ENCODE peak calls at places on chromosomes 4 and X, in nine cellular contexts. H is sigmoid colon, B is breast epithelium, U is H1, L is stomach, W is HepG2, E is GM12892, O is transverse colon, J is suprapubic skin. G is an unnamed sample.

GRCh38 chr4:11609751-11610150 is 181.1 kb upstream of the HS3ST1 start:
- DNase-seq in L (no peak), W (no peak), H (no peak), U (no peak), B (no peak), E (no peak), J (no peak), O (no peak), G (no peak)

GRCh38 chrX:80879143-80879542 is 69.5 kb upstream of the BRWD3 start:
- DNase-seq in L (peak), W (no peak), B (no peak), J (no peak), U (no peak), E (no peak), O (no peak), H (no peak), G (no peak)

GRCh38 chrX:22740836-22741235 is 258.9 kb upstream of the DDX53 start:
- DNase-seq in O (no peak), H (no peak), W (no peak), J (no peak), E (no peak), B (no peak), L (no peak), U (no peak), G (no peak)

GRCh38 chr4:1793940-1794808 is 1.1 kb downstream of the FGFR3 start:
- DNase-seq in W (no peak), U (no peak), O (no peak), J (no peak), E (no peak), H (no peak), B (no peak), L (no peak), G (no peak)

GRCh38 chr4:137601924-137602323 is 69.6 kb upstream of the PCDH18 start:
- DNase-seq in L (no peak), O (no peak), U (no peak), E (no peak), W (no peak), H (no peak), J (no peak), B (no peak), G (no peak)

GRCh38 chr4:77931452-77932135 is 69.0 kb downstream of the MRPL1 start:
- DNase-seq in U (no peak), O (no peak), L (no peak), E (no peak), B (no peak), H (no peak), J (no peak), W (no peak), G (no peak)

GRCh38 chr4:48635310-48635709 is 144.8 kb downstream of the FRYL start:
- DNase-seq in O (no peak), H (no peak), B (no peak), U (no peak), L (no peak), E (no peak), J (no peak), W (peak), G (no peak)

GRCh38 chr4:8908206-8908893 is 36.7 kb upstream of the HMX1 start:
- DNase-seq in W (no peak), L (peak), E (peak), J (peak), B (peak), U (no peak), H (peak), O (peak), G (no peak)

GRCh38 chr4:5361968-5362367 is 310.7 kb downstream of the STK32B start:
- DNase-seq in E (no peak), W (no peak), H (no peak), U (no peak), O (no peak), L (no peak), J (no peak), B (no peak), G (no peak)

GRCh38 chr4:80215449-80216052 is 18.2 kb downstream of the PRDM8 start:
- DNase-seq in L (no peak), H (no peak), B (no peak), W (peak), J (no peak), O (no peak), U (no peak), E (no peak), G (no peak)

GRCh38 chr4:80209302-80209701 is 12.0 kb downstream of the PRDM8 start:
- DNase-seq in J (no peak), U (no peak), B (no peak), H (no peak), L (no peak), O (no peak), E (no peak), W (no peak), G (no peak)

GRCh38 chr4:80216100-80216761 is 18.9 kb downstream of the PRDM8 start:
- DNase-seq in O (no peak), L (no peak), J (no peak), B (no peak), H (no peak), W (no peak), U (no peak), E (no peak), G (no peak)

GRCh38 chr4:80210549-80210948 is 13.2 kb downstream of the PRDM8 start:
- DNase-seq in B (no peak), J (no peak), O (no peak), L (no peak), E (no peak), U (no peak), H (no peak), W (no peak), G (no peak)

DNA sequence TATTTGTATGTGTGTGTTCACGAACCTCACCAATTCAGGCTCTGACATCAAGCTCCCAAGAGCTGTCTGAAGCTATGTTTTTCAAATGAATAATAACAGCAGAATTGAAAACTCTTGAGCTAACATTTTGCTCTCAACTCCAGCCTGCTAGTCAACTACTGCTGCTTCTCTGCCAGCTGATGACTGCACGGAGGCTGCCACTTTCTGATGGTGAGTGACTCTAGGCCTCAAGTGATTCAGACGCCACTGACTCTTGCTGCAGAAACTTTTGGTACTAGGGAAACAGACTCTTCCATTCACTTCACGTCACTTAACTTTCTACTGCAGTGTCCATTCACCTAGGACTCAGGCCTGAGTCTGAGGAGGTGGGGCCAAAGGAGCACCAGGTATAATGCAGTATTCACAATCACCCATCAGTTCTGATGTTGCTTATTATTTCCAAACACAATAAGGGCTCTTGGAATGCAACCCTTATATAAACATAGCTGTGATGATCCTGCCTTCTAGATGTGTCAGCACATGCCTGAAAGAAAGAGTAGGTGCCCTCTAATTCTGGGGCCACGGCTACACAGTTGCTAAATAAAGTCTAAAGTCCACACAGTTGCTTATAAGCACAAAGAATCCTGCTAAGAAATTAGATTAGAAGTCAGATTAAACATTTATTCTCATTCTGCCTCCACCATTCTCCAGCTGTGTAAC is 16.0 kb downstream of the PRDM8 start:
- DNase-seq in J (no peak), U (no peak), L (no peak), B (no peak), W (no peak), E (no peak), H (no peak), O (no peak), G (no peak)
- TF ChIP-seq POLR2AphosphoS5 in J (no peak), U (no peak), L (no peak), B (no peak), W (no peak), E (no peak), H (no peak), O (no peak), G (no peak)

DNA sequence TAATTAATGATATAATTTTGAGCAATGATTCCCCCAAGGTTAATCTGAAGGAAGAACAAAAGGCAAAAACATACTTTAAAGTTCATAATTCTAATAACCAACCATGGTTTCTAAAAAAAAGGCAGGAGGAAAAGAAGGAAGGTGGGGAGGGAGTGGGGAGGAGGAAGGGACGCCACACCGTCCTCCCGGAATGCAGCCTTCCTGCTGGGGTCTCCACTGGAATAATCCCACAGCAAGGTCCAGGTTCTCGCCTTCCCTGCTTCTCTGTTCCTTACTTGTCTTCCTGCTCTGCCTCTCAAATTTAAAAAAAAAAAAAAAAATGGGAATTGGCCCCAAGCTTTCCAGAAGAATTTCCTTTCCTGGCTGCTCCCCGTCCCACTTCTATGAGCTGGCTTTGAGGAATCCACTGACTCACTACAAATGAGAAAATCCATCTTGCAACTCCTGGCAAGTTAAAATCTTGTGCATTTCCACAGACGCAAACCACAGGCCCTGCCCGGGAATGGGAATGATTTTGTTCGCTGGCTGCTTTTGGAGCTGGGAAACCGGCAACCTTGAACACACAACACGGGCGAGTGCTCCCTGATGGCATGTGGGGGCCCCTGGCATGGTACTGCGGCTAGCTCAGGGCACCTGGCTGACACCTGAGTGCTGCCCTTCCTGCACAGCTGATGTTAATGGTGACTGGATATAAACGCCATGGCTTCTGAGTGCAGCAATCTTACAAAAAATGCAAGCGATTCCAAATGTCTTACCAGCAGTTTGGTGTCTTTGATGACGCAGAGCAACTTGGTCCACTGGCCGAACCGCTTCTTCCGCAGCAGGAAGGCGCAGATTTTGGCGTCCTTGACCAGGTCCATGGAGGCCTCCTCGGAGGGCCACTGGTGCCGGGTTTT is 97.0 kb downstream of the AFAP1 start:
- DNase-seq in L (no peak), J (no peak), H (peak), B (no peak), U (no peak), E (no peak), O (peak), W (no peak), G (no peak)
- TF ChIP-seq POLR2A in L (no peak), J (no peak), H (no peak), B (no peak), U (no peak), E (no peak), O (no peak), W (no peak), G (no peak)

DNA sequence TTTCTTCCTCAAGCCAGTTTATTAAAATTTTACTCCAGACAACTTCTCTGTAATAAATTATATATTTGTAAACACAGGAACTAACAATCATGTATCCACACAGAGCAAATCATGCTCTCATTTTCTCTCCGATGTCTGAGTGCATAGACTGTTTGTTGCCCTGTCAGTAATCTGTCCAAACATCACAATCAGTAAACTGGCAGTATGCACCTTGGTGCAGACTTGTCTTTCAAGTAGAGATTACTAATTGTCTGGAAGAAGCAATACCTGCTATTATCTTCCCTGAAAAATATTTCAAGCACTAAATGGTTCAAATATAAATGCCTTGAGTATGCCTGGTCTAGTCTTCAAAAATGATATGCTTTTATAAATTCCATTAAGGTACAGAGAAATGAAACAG is 1260.9 kb downstream of the C4orf33 start:
- DNase-seq in U (no peak), B (no peak), E (no peak), J (no peak), H (no peak), L (no peak), W (no peak), O (no peak), G (no peak)
- TF ChIP-seq POLR2AphosphoS5 in U (no peak), B (no peak), E (no peak), J (no peak), H (no peak), L (no peak), W (no peak), O (no peak), G (no peak)

DNA sequence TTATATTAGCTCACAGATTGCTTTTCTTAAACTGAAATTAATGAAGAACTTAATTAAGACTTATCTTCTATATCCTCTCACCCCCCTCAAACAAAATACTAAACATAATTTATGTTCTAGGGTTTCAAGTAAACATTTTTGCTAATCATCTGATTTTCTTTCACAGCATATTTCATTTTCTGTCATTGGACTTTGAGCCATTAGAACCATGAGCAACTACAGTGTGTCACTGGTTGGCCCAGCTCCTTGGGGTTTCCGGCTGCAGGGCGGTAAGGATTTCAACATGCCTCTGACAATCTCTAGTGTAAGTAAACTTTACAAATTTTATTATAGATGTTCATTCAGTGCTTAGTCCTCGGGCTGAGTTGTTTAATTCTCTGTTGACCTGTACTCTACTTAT is 3.3 kb downstream of the PDLIM5 start:
- DNase-seq in J (peak), U (no peak), W (peak), O (peak), B (peak), H (peak), L (peak), E (no peak), G (no peak)
- TF ChIP-seq POLR2A in J (no peak), U (no peak), W (no peak), O (no peak), B (no peak), H (no peak), L (no peak), E (no peak), G (no peak)

DNA sequence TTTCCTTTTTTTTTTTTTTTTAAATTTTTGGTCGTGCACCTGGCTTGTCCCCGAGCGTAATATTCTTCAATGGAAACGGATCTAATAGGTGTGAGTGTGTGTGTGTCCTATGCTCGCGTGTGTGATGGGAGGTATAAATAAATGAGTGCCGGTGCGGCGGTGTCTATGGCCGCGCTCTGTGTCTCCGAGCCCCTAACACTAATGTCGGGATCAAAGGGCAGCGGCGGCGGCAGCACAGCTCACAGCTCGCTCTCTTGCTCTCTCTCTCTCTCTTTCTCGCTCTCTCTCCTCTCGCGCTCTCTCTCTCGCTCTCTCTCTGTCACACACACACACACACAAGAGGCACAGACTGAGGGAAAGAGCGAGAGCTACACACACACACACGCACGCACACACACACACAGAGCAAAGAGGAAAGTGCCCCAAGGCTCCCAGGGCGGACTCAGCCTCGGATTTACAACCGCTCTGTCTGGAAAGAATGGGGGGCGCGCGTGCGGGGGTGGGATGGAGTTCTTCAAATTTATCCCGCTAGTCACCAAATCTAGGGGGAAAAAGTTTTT is at the start of gene ZNF827:
- DNase-seq in O (peak), B (no peak), W (peak), E (no peak), H (peak), U (no peak), J (no peak), L (peak), G (no peak)
- TF ChIP-seq POLR2AphosphoS5 in O (peak), B (no peak), W (no peak), E (peak), H (peak), U (peak), J (no peak), L (peak), G (peak)

DNA sequence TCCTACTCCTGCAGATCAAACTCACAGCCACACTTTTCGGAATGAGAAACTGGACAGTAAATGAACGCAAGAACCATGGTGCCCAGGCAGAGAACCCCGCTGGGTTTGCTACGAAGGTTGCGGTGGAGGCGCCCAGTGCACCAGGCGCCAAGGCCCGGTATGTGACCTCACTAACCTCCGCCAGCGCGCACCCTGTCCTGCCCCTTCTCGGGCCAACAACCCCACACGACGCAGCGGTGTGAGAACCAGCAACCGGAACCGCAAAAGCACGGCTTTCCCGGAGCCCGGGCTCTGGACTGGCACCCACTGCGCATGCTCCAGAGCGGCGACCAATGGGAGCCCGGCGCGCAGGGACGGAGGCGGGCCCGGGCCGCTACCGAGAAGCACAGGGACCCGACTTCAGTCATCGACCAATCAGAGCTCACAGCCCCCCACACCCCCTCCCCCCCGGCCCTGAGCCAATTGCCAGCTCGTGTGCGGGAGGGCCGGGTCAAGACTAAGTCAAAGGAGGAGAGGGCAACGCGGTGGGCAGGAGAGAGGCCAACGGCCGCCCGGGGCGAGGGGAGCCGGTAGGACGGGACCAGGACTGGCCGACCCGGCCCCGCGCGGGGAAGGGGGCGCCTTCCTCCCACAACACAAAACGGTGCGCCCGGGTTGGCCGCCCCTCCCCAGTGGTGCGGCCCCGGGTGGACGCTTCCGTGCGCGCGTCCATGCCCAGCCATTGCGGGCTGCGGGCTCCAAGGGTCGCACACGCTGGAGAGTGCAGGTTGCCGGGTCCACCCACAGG is 7.3 kb upstream of the WAS start:
- DNase-seq in J (peak), O (peak), B (peak), U (peak), W (peak), L (peak), H (peak), E (peak), G (peak)
- TF ChIP-seq POLR2A in J (peak), O (peak), B (peak), U (no peak), W (peak), L (no peak), H (peak), E (peak), G (peak)

DNA sequence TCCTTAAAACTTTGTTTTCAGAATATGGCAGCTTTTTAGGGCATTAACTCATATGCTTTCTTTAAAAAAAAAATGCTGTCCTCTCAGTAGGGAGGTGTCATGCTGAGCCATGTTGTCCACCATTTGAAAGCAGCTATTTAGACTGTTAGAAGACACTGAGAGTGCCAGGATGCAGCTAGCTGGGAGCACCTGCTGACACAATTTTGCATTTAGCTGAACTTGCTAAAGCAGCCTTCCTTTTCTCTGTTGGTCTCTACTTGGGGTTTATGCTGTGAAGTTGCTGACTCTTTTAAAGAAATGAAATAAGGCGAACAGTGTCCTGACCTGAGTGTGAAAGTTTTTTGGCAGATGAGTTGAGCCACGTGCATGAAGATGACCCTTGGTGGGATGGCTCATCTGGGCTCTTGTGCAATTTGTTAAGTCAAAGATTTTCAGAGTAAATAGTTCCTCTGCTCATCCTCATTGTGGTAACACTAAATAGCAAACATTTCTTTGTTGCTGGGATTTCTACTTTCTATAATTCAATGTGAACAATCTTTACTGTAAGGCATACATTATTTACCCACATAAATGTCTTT is 64.5 kb downstream of the CDS1 start:
- DNase-seq in W (no peak), J (no peak), O (no peak), H (no peak), L (no peak), E (no peak), B (no peak), U (peak), G (no peak)
- TF ChIP-seq POLR2AphosphoS5 in W (no peak), J (no peak), O (no peak), H (no peak), L (no peak), E (no peak), B (no peak), U (no peak), G (no peak)

GRCh38 chrX:54043696-54044125 is 562 bp downstream of the PHF8 start:
- DNase-seq in U (no peak), H (no peak), E (peak), B (peak), J (no peak), W (no peak), L (peak), O (peak), G (peak)
- TF ChIP-seq POLR2A in U (no peak), H (no peak), E (peak), B (peak), J (no peak), W (no peak), L (no peak), O (peak), G (no peak)